ENCODE peak calls at places on chromosome 12, in ten cellular contexts. One of them, this sample, is unnamed.

GRCh38 chr12:39958377-39958776 is 147.5 kb downstream of the SLC2A13 start:
- DNase-seq in tibial artery: no peak
- DNase-seq in AG09309: no peak
- DNase-seq in brain microvascular endothelial cell: no peak
- DNase-seq in astrocyte: no peak
- DNase-seq in GM12865: peak
- DNase-seq in activated B cell treated with CpG ODN at 0.5 μM for 24 hours: no peak
- DNase-seq in left ventricle myocardium inferior: no peak
- DNase-seq in RWPE1: no peak
- DNase-seq in IMR-90: no peak
- DNase-seq in this sample: peak

GRCh38 chr12:26028953-26029740 is 70.7 kb downstream of the RASSF8 start:
- DNase-seq in left ventricle myocardium inferior: no peak
- DNase-seq in RWPE1: peak
- DNase-seq in activated B cell treated with CpG ODN at 0.5 μM for 24 hours: no peak
- DNase-seq in tibial artery: no peak
- DNase-seq in IMR-90: peak
- DNase-seq in AG09309: no peak
- DNase-seq in astrocyte: no peak
- DNase-seq in brain microvascular endothelial cell: peak
- DNase-seq in GM12865: peak
- DNase-seq in this sample: peak

GRCh38 chr12:132572106-132572505 is 38.3 kb downstream of the LRCOL1 start:
- DNase-seq in activated B cell treated with CpG ODN at 0.5 μM for 24 hours: no peak
- DNase-seq in astrocyte: no peak
- DNase-seq in AG09309: no peak
- DNase-seq in tibial artery: no peak
- DNase-seq in IMR-90: no peak
- DNase-seq in left ventricle myocardium inferior: no peak
- DNase-seq in brain microvascular endothelial cell: no peak
- DNase-seq in GM12865: no peak
- DNase-seq in RWPE1: no peak
- DNase-seq in this sample: no peak

GRCh38 chr12:128909653-128910052 is 56.4 kb downstream of the GLT1D1 start:
- DNase-seq in AG09309: no peak
- DNase-seq in brain microvascular endothelial cell: no peak
- DNase-seq in RWPE1: no peak
- DNase-seq in astrocyte: no peak
- DNase-seq in activated B cell treated with CpG ODN at 0.5 μM for 24 hours: no peak
- DNase-seq in GM12865: no peak
- DNase-seq in tibial artery: no peak
- DNase-seq in IMR-90: no peak
- DNase-seq in left ventricle myocardium inferior: no peak
- DNase-seq in this sample: no peak

GRCh38 chr12:69519871-69520270 is 49.7 kb downstream of the FRS2 start:
- DNase-seq in astrocyte: peak
- DNase-seq in GM12865: no peak
- DNase-seq in brain microvascular endothelial cell: no peak
- DNase-seq in AG09309: no peak
- DNase-seq in left ventricle myocardium inferior: no peak
- DNase-seq in activated B cell treated with CpG ODN at 0.5 μM for 24 hours: no peak
- DNase-seq in RWPE1: no peak
- DNase-seq in IMR-90: no peak
- DNase-seq in tibial artery: no peak
- DNase-seq in this sample: no peak

GRCh38 chr12:132925597-132926416 is 30.3 kb downstream of the ZNF605 start:
- DNase-seq in GM12865: no peak
- DNase-seq in left ventricle myocardium inferior: no peak
- DNase-seq in astrocyte: no peak
- DNase-seq in brain microvascular endothelial cell: no peak
- DNase-seq in RWPE1: no peak
- DNase-seq in tibial artery: no peak
- DNase-seq in AG09309: no peak
- DNase-seq in IMR-90: no peak
- DNase-seq in activated B cell treated with CpG ODN at 0.5 μM for 24 hours: no peak
- DNase-seq in this sample: no peak

GRCh38 chr12:102874819-102875218 is 42.2 kb downstream of the PAH start:
- DNase-seq in astrocyte: no peak
- DNase-seq in brain microvascular endothelial cell: no peak
- DNase-seq in RWPE1: no peak
- DNase-seq in AG09309: no peak
- DNase-seq in GM12865: no peak
- DNase-seq in IMR-90: no peak
- DNase-seq in activated B cell treated with CpG ODN at 0.5 μM for 24 hours: no peak
- DNase-seq in tibial artery: peak
- DNase-seq in left ventricle myocardium inferior: no peak
- DNase-seq in this sample: no peak

GRCh38 chr12:15278816-15279658 is 43.3 kb upstream of the PTPRO start:
- DNase-seq in GM12865: peak
- DNase-seq in RWPE1: peak
- DNase-seq in left ventricle myocardium inferior: peak
- DNase-seq in AG09309: peak
- DNase-seq in activated B cell treated with CpG ODN at 0.5 μM for 24 hours: no peak
- DNase-seq in IMR-90: peak
- DNase-seq in brain microvascular endothelial cell: peak
- DNase-seq in astrocyte: peak
- DNase-seq in tibial artery: peak
- DNase-seq in this sample: peak

DNA sequence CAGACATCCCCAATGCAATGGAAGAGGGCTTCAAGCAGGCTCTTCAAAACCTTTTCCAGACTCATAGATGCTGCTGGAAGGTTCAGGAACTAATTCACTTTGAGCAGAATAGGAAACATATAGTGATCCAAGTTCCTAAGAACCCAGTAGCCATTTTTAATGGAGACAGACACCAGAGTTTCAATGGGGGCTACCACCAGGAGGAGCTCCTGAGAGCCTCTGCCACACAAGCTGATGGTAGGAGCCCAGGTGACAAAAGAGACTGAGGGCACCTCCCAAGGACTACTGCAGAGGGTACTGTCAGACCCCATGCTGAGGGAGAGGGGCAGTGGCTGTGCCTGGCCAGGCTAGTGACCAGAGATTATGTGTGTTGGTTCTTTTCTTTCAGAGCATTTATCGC is 45.9 kb downstream of the IFNG start:
- DNase-seq in activated B cell treated with CpG ODN at 0.5 μM for 24 hours: no peak
- DNase-seq in left ventricle myocardium inferior: no peak
- DNase-seq in AG09309: no peak
- DNase-seq in astrocyte: no peak
- DNase-seq in RWPE1: no peak
- DNase-seq in GM12865: peak
- DNase-seq in tibial artery: no peak
- DNase-seq in brain microvascular endothelial cell: no peak
- DNase-seq in IMR-90: no peak
- DNase-seq in this sample: peak
- TF ChIP-seq CTCF in activated B cell treated with CpG ODN at 0.5 μM for 24 hours: no peak
- TF ChIP-seq CTCF in left ventricle myocardium inferior: no peak
- TF ChIP-seq CTCF in AG09309: peak
- TF ChIP-seq CTCF in astrocyte: no peak
- TF ChIP-seq CTCF in RWPE1: no peak
- TF ChIP-seq CTCF in GM12865: peak
- TF ChIP-seq CTCF in tibial artery: no peak
- TF ChIP-seq CTCF in brain microvascular endothelial cell: peak
- TF ChIP-seq CTCF in IMR-90: no peak
- TF ChIP-seq CTCF in this sample: peak

GRCh38 chr12:6066651-6067050 is 57.8 kb downstream of the VWF start:
- DNase-seq in IMR-90: no peak
- DNase-seq in brain microvascular endothelial cell: no peak
- DNase-seq in tibial artery: no peak
- DNase-seq in AG09309: no peak
- DNase-seq in activated B cell treated with CpG ODN at 0.5 μM for 24 hours: no peak
- DNase-seq in left ventricle myocardium inferior: no peak
- DNase-seq in RWPE1: no peak
- DNase-seq in GM12865: no peak
- DNase-seq in astrocyte: no peak
- DNase-seq in this sample: no peak

GRCh38 chr12:6065872-6066217 is 58.6 kb downstream of the VWF start:
- DNase-seq in tibial artery: no peak
- DNase-seq in left ventricle myocardium inferior: no peak
- DNase-seq in IMR-90: no peak
- DNase-seq in AG09309: no peak
- DNase-seq in activated B cell treated with CpG ODN at 0.5 μM for 24 hours: no peak
- DNase-seq in astrocyte: no peak
- DNase-seq in brain microvascular endothelial cell: no peak
- DNase-seq in GM12865: no peak
- DNase-seq in RWPE1: no peak
- DNase-seq in this sample: no peak

GRCh38 chr12:6068226-6068625 is 56.2 kb downstream of the VWF start:
- DNase-seq in brain microvascular endothelial cell: no peak
- DNase-seq in RWPE1: no peak
- DNase-seq in tibial artery: no peak
- DNase-seq in activated B cell treated with CpG ODN at 0.5 μM for 24 hours: no peak
- DNase-seq in IMR-90: no peak
- DNase-seq in left ventricle myocardium inferior: no peak
- DNase-seq in GM12865: no peak
- DNase-seq in AG09309: no peak
- DNase-seq in astrocyte: no peak
- DNase-seq in this sample: no peak

GRCh38 chr12:6065131-6065871 is 59.2 kb downstream of the VWF start:
- DNase-seq in activated B cell treated with CpG ODN at 0.5 μM for 24 hours: no peak
- DNase-seq in brain microvascular endothelial cell: no peak
- DNase-seq in astrocyte: no peak
- DNase-seq in tibial artery: no peak
- DNase-seq in RWPE1: no peak
- DNase-seq in GM12865: no peak
- DNase-seq in IMR-90: no peak
- DNase-seq in AG09309: no peak
- DNase-seq in left ventricle myocardium inferior: no peak
- DNase-seq in this sample: no peak

DNA sequence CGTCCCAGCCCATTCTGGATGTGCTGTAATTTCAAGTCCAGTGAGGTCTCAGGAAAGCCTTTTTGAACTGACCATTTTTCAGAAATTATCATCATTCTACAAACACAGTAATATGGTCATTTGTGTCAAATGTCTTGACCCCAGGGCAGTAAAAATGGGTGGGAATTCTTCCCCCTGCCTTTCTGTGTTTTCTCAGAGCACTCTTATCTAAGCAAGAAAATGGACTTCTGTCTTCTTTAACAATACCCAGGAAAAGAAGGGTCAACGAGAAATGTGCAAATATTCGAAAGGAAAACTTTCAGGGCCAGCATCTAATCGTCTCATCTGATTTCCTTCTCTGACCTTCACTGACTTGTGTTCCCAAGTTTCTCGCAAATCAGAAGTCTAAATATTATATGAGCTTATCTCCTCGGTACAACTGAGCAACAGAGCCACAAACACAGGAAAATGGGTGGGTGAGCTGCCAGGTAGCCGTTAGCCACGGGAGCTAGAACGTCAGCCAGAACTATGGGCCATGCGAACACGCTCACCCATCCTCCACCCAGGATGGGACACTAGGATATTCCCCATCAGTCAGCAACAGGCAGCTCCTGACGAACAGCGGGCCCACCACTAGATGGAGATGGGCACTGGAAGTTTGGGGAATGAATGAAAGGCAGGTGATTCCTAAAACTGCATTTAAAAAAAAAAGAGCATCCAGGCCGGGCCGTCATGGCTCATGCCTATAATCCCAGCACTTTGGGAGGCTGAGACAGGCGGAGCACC is 57.1 kb downstream of the VWF start:
- DNase-seq in IMR-90: peak
- DNase-seq in astrocyte: no peak
- DNase-seq in AG09309: no peak
- DNase-seq in left ventricle myocardium inferior: no peak
- DNase-seq in activated B cell treated with CpG ODN at 0.5 μM for 24 hours: no peak
- DNase-seq in GM12865: no peak
- DNase-seq in brain microvascular endothelial cell: peak
- DNase-seq in tibial artery: peak
- DNase-seq in RWPE1: peak
- DNase-seq in this sample: no peak
- TF ChIP-seq CTCF in IMR-90: peak
- TF ChIP-seq CTCF in astrocyte: peak
- TF ChIP-seq CTCF in AG09309: peak
- TF ChIP-seq CTCF in left ventricle myocardium inferior: peak
- TF ChIP-seq CTCF in activated B cell treated with CpG ODN at 0.5 μM for 24 hours: no peak
- TF ChIP-seq CTCF in GM12865: no peak
- TF ChIP-seq CTCF in brain microvascular endothelial cell: peak
- TF ChIP-seq CTCF in tibial artery: peak
- TF ChIP-seq CTCF in RWPE1: no peak
- TF ChIP-seq CTCF in this sample: no peak

GRCh38 chr12:81992461-81992860 is 233.3 kb upstream of the PPFIA2 start:
- DNase-seq in RWPE1: no peak
- DNase-seq in brain microvascular endothelial cell: peak
- DNase-seq in GM12865: peak
- DNase-seq in AG09309: no peak
- DNase-seq in left ventricle myocardium inferior: no peak
- DNase-seq in astrocyte: no peak
- DNase-seq in tibial artery: peak
- DNase-seq in activated B cell treated with CpG ODN at 0.5 μM for 24 hours: no peak
- DNase-seq in IMR-90: no peak
- DNase-seq in this sample: peak
- TF ChIP-seq CTCF in RWPE1: no peak
- TF ChIP-seq CTCF in brain microvascular endothelial cell: peak
- TF ChIP-seq CTCF in GM12865: no peak
- TF ChIP-seq CTCF in AG09309: no peak
- TF ChIP-seq CTCF in left ventricle myocardium inferior: peak
- TF ChIP-seq CTCF in astrocyte: no peak
- TF ChIP-seq CTCF in tibial artery: peak
- TF ChIP-seq CTCF in activated B cell treated with CpG ODN at 0.5 μM for 24 hours: no peak
- TF ChIP-seq CTCF in IMR-90: no peak
- TF ChIP-seq CTCF in this sample: peak

GRCh38 chr12:121494093-121494787 is 86.6 kb downstream of the KDM2B start:
- DNase-seq in IMR-90: peak
- DNase-seq in left ventricle myocardium inferior: peak
- DNase-seq in AG09309: no peak
- DNase-seq in brain microvascular endothelial cell: peak
- DNase-seq in tibial artery: no peak
- DNase-seq in activated B cell treated with CpG ODN at 0.5 μM for 24 hours: peak
- DNase-seq in astrocyte: no peak
- DNase-seq in RWPE1: peak
- DNase-seq in GM12865: peak
- DNase-seq in this sample: peak

GRCh38 chr12:121495746-121496145 is 85.1 kb downstream of the KDM2B start:
- DNase-seq in IMR-90: no peak
- DNase-seq in RWPE1: no peak
- DNase-seq in tibial artery: no peak
- DNase-seq in activated B cell treated with CpG ODN at 0.5 μM for 24 hours: no peak
- DNase-seq in AG09309: no peak
- DNase-seq in astrocyte: no peak
- DNase-seq in brain microvascular endothelial cell: no peak
- DNase-seq in left ventricle myocardium inferior: no peak
- DNase-seq in GM12865: no peak
- DNase-seq in this sample: no peak

GRCh38 chr12:121484967-121485366 is 85.0 kb downstream of the RNF34 start:
- DNase-seq in AG09309: no peak
- DNase-seq in GM12865: no peak
- DNase-seq in astrocyte: no peak
- DNase-seq in tibial artery: no peak
- DNase-seq in IMR-90: no peak
- DNase-seq in left ventricle myocardium inferior: no peak
- DNase-seq in brain microvascular endothelial cell: no peak
- DNase-seq in RWPE1: no peak
- DNase-seq in activated B cell treated with CpG ODN at 0.5 μM for 24 hours: no peak
- DNase-seq in this sample: no peak

GRCh38 chr12:121489874-121490273 is 90.0 kb downstream of the RNF34 start:
- DNase-seq in AG09309: no peak
- DNase-seq in IMR-90: no peak
- DNase-seq in RWPE1: no peak
- DNase-seq in left ventricle myocardium inferior: no peak
- DNase-seq in astrocyte: no peak
- DNase-seq in tibial artery: no peak
- DNase-seq in activated B cell treated with CpG ODN at 0.5 μM for 24 hours: no peak
- DNase-seq in GM12865: no peak
- DNase-seq in brain microvascular endothelial cell: no peak
- DNase-seq in this sample: no peak

GRCh38 chr12:121490401-121491257 is 90.2 kb downstream of the KDM2B start:
- DNase-seq in IMR-90: no peak
- DNase-seq in activated B cell treated with CpG ODN at 0.5 μM for 24 hours: no peak
- DNase-seq in brain microvascular endothelial cell: no peak
- DNase-seq in left ventricle myocardium inferior: no peak
- DNase-seq in tibial artery: no peak
- DNase-seq in GM12865: no peak
- DNase-seq in AG09309: no peak
- DNase-seq in RWPE1: no peak
- DNase-seq in astrocyte: no peak
- DNase-seq in this sample: peak
- TF ChIP-seq CTCF in IMR-90: no peak
- TF ChIP-seq CTCF in activated B cell treated with CpG ODN at 0.5 μM for 24 hours: no peak
- TF ChIP-seq CTCF in brain microvascular endothelial cell: no peak
- TF ChIP-seq CTCF in left ventricle myocardium inferior: no peak
- TF ChIP-seq CTCF in tibial artery: no peak
- TF ChIP-seq CTCF in GM12865: no peak
- TF ChIP-seq CTCF in AG09309: no peak
- TF ChIP-seq CTCF in RWPE1: no peak
- TF ChIP-seq CTCF in astrocyte: no peak
- TF ChIP-seq CTCF in this sample: no peak